ENCODE peak calls at places on chromosome 13, in seven cellular contexts. One of them, this sample, is unnamed.

GRCh38 chr13:75938811-75939525 is 302.8 kb downstream of the LMO7 start:
- DNase-seq in heart left ventricle: no peak
- DNase-seq in lower lobe of right lung: no peak
- DNase-seq in fibroblast of lung: peak
- DNase-seq in NB4: no peak
- DNase-seq in endodermal cell: no peak
- DNase-seq in esophagus squamous epithelium: no peak
- DNase-seq in this sample: no peak

GRCh38 chr13:91690944-91691343 is 292.5 kb downstream of the GPC5 start:
- DNase-seq in fibroblast of lung: no peak
- DNase-seq in lower lobe of right lung: no peak
- DNase-seq in esophagus squamous epithelium: no peak
- DNase-seq in heart left ventricle: no peak
- DNase-seq in endodermal cell: no peak
- DNase-seq in NB4: no peak
- DNase-seq in this sample: no peak

GRCh38 chr13:96475103-96475502 is 385.2 kb downstream of the HS6ST3 start:
- DNase-seq in heart left ventricle: no peak
- DNase-seq in esophagus squamous epithelium: no peak
- DNase-seq in fibroblast of lung: no peak
- DNase-seq in NB4: no peak
- DNase-seq in endodermal cell: no peak
- DNase-seq in lower lobe of right lung: no peak
- DNase-seq in this sample: no peak

GRCh38 chr13:39773833-39774232 is 118.4 kb downstream of the COG6 start:
- DNase-seq in heart left ventricle: no peak
- DNase-seq in esophagus squamous epithelium: no peak
- DNase-seq in lower lobe of right lung: no peak
- DNase-seq in fibroblast of lung: peak
- DNase-seq in endodermal cell: no peak
- DNase-seq in NB4: no peak
- DNase-seq in this sample: no peak

GRCh38 chr13:98937911-98938381 is 39.9 kb downstream of the DOCK9 start:
- DNase-seq in NB4: no peak
- DNase-seq in lower lobe of right lung: no peak
- DNase-seq in esophagus squamous epithelium: no peak
- DNase-seq in fibroblast of lung: peak
- DNase-seq in endodermal cell: peak
- DNase-seq in heart left ventricle: no peak
- DNase-seq in this sample: no peak

GRCh38 chr13:97559981-97560380 is 126.0 kb downstream of the RAP2A start:
- DNase-seq in endodermal cell: no peak
- DNase-seq in heart left ventricle: no peak
- DNase-seq in esophagus squamous epithelium: no peak
- DNase-seq in lower lobe of right lung: no peak
- DNase-seq in NB4: no peak
- DNase-seq in fibroblast of lung: no peak
- DNase-seq in this sample: no peak

GRCh38 chr13:98482476-98483444 is 94.1 kb downstream of the STK24 start:
- DNase-seq in fibroblast of lung: peak
- DNase-seq in endodermal cell: peak
- DNase-seq in lower lobe of right lung: peak
- DNase-seq in heart left ventricle: peak
- DNase-seq in esophagus squamous epithelium: no peak
- DNase-seq in NB4: peak
- DNase-seq in this sample: no peak

GRCh38 chr13:19153782-19154450 is 27.7 kb downstream of the TUBA3C start:
- DNase-seq in NB4: peak
- DNase-seq in fibroblast of lung: no peak
- DNase-seq in heart left ventricle: no peak
- DNase-seq in esophagus squamous epithelium: no peak
- DNase-seq in lower lobe of right lung: no peak
- DNase-seq in endodermal cell: no peak
- DNase-seq in this sample: no peak

GRCh38 chr13:20125129-20125782 is 35.6 kb downstream of the GJA3 start:
- DNase-seq in fibroblast of lung: peak
- DNase-seq in heart left ventricle: no peak
- DNase-seq in esophagus squamous epithelium: no peak
- DNase-seq in NB4: no peak
- DNase-seq in lower lobe of right lung: no peak
- DNase-seq in endodermal cell: no peak
- DNase-seq in this sample: peak

GRCh38 chr13:96871470-96871869 is 122.8 kb downstream of the OXGR1 start:
- DNase-seq in lower lobe of right lung: no peak
- DNase-seq in endodermal cell: no peak
- DNase-seq in NB4: no peak
- DNase-seq in fibroblast of lung: no peak
- DNase-seq in esophagus squamous epithelium: no peak
- DNase-seq in heart left ventricle: no peak
- DNase-seq in this sample: no peak

GRCh38 chr13:65111223-65111622 is 2118.9 kb downstream of the PCDH9 start:
- DNase-seq in esophagus squamous epithelium: no peak
- DNase-seq in lower lobe of right lung: no peak
- DNase-seq in fibroblast of lung: no peak
- DNase-seq in endodermal cell: no peak
- DNase-seq in NB4: no peak
- DNase-seq in heart left ventricle: no peak
- DNase-seq in this sample: no peak

DNA sequence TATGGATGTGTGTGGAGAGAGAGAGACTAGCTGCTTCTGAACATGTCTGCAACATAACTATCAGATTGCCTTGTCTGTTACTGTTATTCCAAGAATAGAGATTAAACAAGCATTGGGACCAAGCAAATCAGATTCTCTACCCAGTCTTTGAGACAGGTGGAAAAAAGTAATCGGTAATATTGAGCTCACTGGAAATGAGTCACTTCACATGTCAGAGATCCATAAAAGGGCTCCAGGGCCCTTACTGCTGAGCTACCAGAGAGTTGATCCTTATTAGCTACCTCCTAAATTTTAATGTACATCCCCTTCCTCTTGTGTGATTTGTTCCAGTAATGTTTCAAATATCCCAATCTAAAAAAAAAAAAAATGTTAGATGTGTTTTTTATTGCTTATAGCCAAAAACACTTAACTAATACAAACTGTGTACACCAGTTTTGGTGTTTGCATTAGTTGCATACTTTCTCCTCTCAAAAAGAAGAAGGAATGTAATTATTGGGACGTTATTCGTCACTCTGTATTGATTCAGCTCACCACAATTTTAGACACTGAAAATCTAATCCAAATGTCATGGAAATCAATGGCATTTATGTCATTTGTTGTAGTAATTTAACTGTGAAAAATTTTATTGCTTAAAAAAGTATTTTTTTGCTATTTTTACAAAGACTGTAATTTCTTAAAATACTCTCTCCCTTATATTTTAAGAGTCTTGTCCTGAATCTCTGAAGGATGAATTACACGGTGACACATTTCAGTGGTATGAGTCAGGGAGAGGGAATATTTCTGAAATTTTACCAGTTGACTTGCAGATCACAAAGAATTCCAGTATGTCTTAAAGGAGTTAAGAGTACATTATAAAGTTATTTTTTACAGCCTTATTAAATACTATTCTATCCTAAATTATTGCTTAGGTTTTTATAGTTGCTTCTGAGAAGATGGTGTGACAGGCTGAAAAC is 2117.7 kb downstream of the PCDH9 start:
- DNase-seq in NB4: no peak
- DNase-seq in lower lobe of right lung: no peak
- DNase-seq in fibroblast of lung: no peak
- DNase-seq in endodermal cell: no peak
- DNase-seq in heart left ventricle: no peak
- DNase-seq in esophagus squamous epithelium: no peak
- DNase-seq in this sample: no peak
- H3K4me3 ChIP-seq in NB4: no peak
- H3K4me3 ChIP-seq in lower lobe of right lung: no peak
- H3K4me3 ChIP-seq in fibroblast of lung: no peak
- H3K4me3 ChIP-seq in endodermal cell: no peak
- H3K4me3 ChIP-seq in heart left ventricle: no peak
- H3K4me3 ChIP-seq in esophagus squamous epithelium: no peak
- H3K4me3 ChIP-seq in this sample: no peak

DNA sequence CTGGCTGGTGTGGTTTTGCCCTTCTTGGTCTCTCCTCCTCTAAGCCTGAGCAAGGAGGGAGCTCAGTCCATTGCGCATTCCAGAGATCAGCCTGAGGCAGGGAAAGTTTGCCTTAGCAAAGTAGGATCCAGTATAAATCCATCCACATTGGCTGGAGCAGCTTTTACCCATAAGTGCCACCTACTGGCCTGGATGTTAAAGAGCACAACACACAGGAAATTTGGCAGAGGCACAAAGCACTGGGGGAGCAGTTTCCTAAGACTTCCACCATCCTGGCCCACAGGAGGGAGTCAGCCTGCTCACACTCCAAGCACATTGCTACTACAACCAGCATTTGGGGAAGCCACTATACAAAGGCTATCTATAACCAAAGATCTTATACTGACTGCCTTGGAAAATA is 1124.2 kb downstream of the SLITRK1 start:
- DNase-seq in esophagus squamous epithelium: no peak
- DNase-seq in heart left ventricle: no peak
- DNase-seq in lower lobe of right lung: no peak
- DNase-seq in NB4: peak
- DNase-seq in fibroblast of lung: no peak
- DNase-seq in endodermal cell: peak
- DNase-seq in this sample: no peak
- TF ChIP-seq CTCF in esophagus squamous epithelium: no peak
- TF ChIP-seq CTCF in heart left ventricle: no peak
- TF ChIP-seq CTCF in lower lobe of right lung: no peak
- TF ChIP-seq CTCF in NB4: peak
- TF ChIP-seq CTCF in fibroblast of lung: peak
- TF ChIP-seq CTCF in endodermal cell: peak
- TF ChIP-seq CTCF in this sample: peak

GRCh38 chr13:50485979-50486935 is 357.2 kb downstream of the DLEU7 start:
- DNase-seq in lower lobe of right lung: no peak
- DNase-seq in endodermal cell: peak
- DNase-seq in NB4: no peak
- DNase-seq in fibroblast of lung: peak
- DNase-seq in heart left ventricle: no peak
- DNase-seq in esophagus squamous epithelium: no peak
- DNase-seq in this sample: no peak
- H3K4me3 ChIP-seq in lower lobe of right lung: no peak
- H3K4me3 ChIP-seq in endodermal cell: no peak
- H3K4me3 ChIP-seq in NB4: no peak
- H3K4me3 ChIP-seq in fibroblast of lung: no peak
- H3K4me3 ChIP-seq in heart left ventricle: no peak
- H3K4me3 ChIP-seq in esophagus squamous epithelium: no peak
- H3K4me3 ChIP-seq in this sample: no peak

GRCh38 chr13:106867249-106867648 is 299.3 kb upstream of the ARGLU1 start:
- DNase-seq in endodermal cell: no peak
- DNase-seq in heart left ventricle: peak
- DNase-seq in fibroblast of lung: peak
- DNase-seq in lower lobe of right lung: no peak
- DNase-seq in NB4: no peak
- DNase-seq in esophagus squamous epithelium: no peak
- DNase-seq in this sample: no peak
- TF ChIP-seq CTCF in endodermal cell: peak
- TF ChIP-seq CTCF in heart left ventricle: peak
- TF ChIP-seq CTCF in fibroblast of lung: peak
- TF ChIP-seq CTCF in lower lobe of right lung: no peak
- TF ChIP-seq CTCF in NB4: no peak
- TF ChIP-seq CTCF in esophagus squamous epithelium: peak
- TF ChIP-seq CTCF in this sample: peak

GRCh38 chr13:110498765-110499164 is 62.8 kb downstream of the RAB20 start:
- DNase-seq in fibroblast of lung: no peak
- DNase-seq in esophagus squamous epithelium: no peak
- DNase-seq in endodermal cell: no peak
- DNase-seq in lower lobe of right lung: no peak
- DNase-seq in heart left ventricle: no peak
- DNase-seq in NB4: no peak
- DNase-seq in this sample: no peak

GRCh38 chr13:110496281-110496680 is 65.2 kb downstream of the RAB20 start:
- DNase-seq in NB4: no peak
- DNase-seq in lower lobe of right lung: no peak
- DNase-seq in heart left ventricle: no peak
- DNase-seq in fibroblast of lung: no peak
- DNase-seq in esophagus squamous epithelium: no peak
- DNase-seq in endodermal cell: no peak
- DNase-seq in this sample: no peak

GRCh38 chr13:110497003-110497402 is 64.5 kb downstream of the RAB20 start:
- DNase-seq in NB4: no peak
- DNase-seq in esophagus squamous epithelium: no peak
- DNase-seq in heart left ventricle: no peak
- DNase-seq in lower lobe of right lung: no peak
- DNase-seq in fibroblast of lung: no peak
- DNase-seq in endodermal cell: no peak
- DNase-seq in this sample: no peak

GRCh38 chr13:110499621-110500281 is 61.8 kb downstream of the RAB20 start:
- DNase-seq in heart left ventricle: no peak
- DNase-seq in NB4: no peak
- DNase-seq in fibroblast of lung: no peak
- DNase-seq in endodermal cell: no peak
- DNase-seq in lower lobe of right lung: no peak
- DNase-seq in esophagus squamous epithelium: no peak
- DNase-seq in this sample: no peak

GRCh38 chr13:110498327-110498726 is 63.2 kb downstream of the RAB20 start:
- DNase-seq in fibroblast of lung: no peak
- DNase-seq in NB4: no peak
- DNase-seq in heart left ventricle: no peak
- DNase-seq in esophagus squamous epithelium: no peak
- DNase-seq in endodermal cell: no peak
- DNase-seq in lower lobe of right lung: no peak
- DNase-seq in this sample: no peak
- H3K4me3 ChIP-seq in fibroblast of lung: no peak
- H3K4me3 ChIP-seq in NB4: no peak
- H3K4me3 ChIP-seq in heart left ventricle: no peak
- H3K4me3 ChIP-seq in esophagus squamous epithelium: no peak
- H3K4me3 ChIP-seq in endodermal cell: no peak
- H3K4me3 ChIP-seq in lower lobe of right lung: no peak
- H3K4me3 ChIP-seq in this sample: no peak

DNA sequence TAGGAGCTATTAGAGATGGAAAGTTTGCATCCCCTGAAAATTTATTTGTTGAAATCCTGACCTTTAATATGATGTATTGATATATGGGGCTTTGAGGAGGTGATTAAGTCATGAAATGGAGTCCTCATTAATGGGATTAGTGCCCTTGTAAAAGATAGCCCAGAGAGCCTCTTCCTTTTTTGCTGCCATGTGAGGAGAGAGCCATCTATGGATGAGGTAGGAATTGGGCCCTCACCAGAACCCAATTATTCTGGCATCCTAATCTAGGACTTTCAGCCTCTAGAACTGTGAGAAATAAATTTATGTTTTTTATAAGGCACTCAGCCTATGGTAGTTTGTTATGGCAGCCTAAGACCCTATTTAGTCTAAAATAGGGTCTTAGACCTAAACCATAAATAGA is 250.2 kb upstream of the SLITRK1 start:
- DNase-seq in NB4: no peak
- DNase-seq in heart left ventricle: no peak
- DNase-seq in fibroblast of lung: no peak
- DNase-seq in lower lobe of right lung: no peak
- DNase-seq in endodermal cell: no peak
- DNase-seq in esophagus squamous epithelium: no peak
- DNase-seq in this sample: no peak
- TF ChIP-seq CTCF in NB4: no peak
- TF ChIP-seq CTCF in heart left ventricle: no peak
- TF ChIP-seq CTCF in fibroblast of lung: no peak
- TF ChIP-seq CTCF in lower lobe of right lung: no peak
- TF ChIP-seq CTCF in endodermal cell: no peak
- TF ChIP-seq CTCF in esophagus squamous epithelium: no peak
- TF ChIP-seq CTCF in this sample: no peak